ENCODE peak calls at places on chromosomes 6 and 20, in five cellular contexts. One of them, this sample, is unnamed.
A peak's percentile ranks its signal among the peaks of the same experiment; 100 is the strongest.

GRCh38 chr20:46078954-46079353 is 10.8 kb downstream of the NCOA5 start:
- DNase-seq in HCT116: no peak
- DNase-seq in Panc1: no peak
- DNase-seq in stomach: no peak
- DNase-seq in transverse colon: no peak
- DNase-seq in this sample: no peak

GRCh38 chr6:141956046-141956761 is 176.5 kb upstream of the GJE1 start:
- DNase-seq in transverse colon: no peak
- DNase-seq in stomach: no peak
- DNase-seq in HCT116: no peak
- DNase-seq in Panc1: no peak
- DNase-seq in this sample: no peak

GRCh38 chr20:64080013-64080812 is at the start of gene OPRL1:
- DNase-seq in Panc1: no peak
- DNase-seq in transverse colon: no peak
- DNase-seq in HCT116: no peak
- DNase-seq in stomach: no peak
- DNase-seq in this sample: no peak

GRCh38 chr6:16397623-16398022 is 159.2 kb downstream of the GMPR start:
- DNase-seq in transverse colon: no peak
- DNase-seq in HCT116: no peak
- DNase-seq in stomach: no peak
- DNase-seq in Panc1: no peak
- DNase-seq in this sample: no peak

GRCh38 chr6:128121610-128122009 is 220.8 kb upstream of the THEMIS start:
- DNase-seq in HCT116: no peak
- DNase-seq in transverse colon: no peak
- DNase-seq in stomach: no peak
- DNase-seq in Panc1: no peak
- DNase-seq in this sample: no peak

GRCh38 chr20:3162080-3162611 is 2.5 kb upstream of the FASTKD5 start:
- DNase-seq in stomach: peak; percentile 42
- DNase-seq in transverse colon: no peak
- DNase-seq in Panc1: no peak
- DNase-seq in HCT116: no peak
- DNase-seq in this sample: no peak

GRCh38 chr6:133799043-133799442 is 89.9 kb upstream of the TCF21 start:
- DNase-seq in stomach: no peak
- DNase-seq in HCT116: no peak
- DNase-seq in Panc1: no peak
- DNase-seq in transverse colon: no peak
- DNase-seq in this sample: no peak

GRCh38 chr20:41095110-41095969 is 42.0 kb upstream of the PLCG1 start:
- DNase-seq in transverse colon: peak; percentile 69
- DNase-seq in stomach: peak; percentile 62
- DNase-seq in Panc1: peak; percentile 18
- DNase-seq in HCT116: peak; percentile 18
- DNase-seq in this sample: peak; percentile 57

GRCh38 chr6:158780963-158781691 is 38.0 kb downstream of the EZR start:
- DNase-seq in stomach: peak; percentile 85
- DNase-seq in HCT116: no peak
- DNase-seq in transverse colon: peak; percentile 82
- DNase-seq in Panc1: no peak
- DNase-seq in this sample: peak; percentile 85

GRCh38 chr6:121835662-121836061 is 400.2 kb downstream of the GJA1 start:
- DNase-seq in Panc1: no peak
- DNase-seq in transverse colon: no peak
- DNase-seq in HCT116: no peak
- DNase-seq in stomach: no peak
- DNase-seq in this sample: no peak

GRCh38 chr20:62515280-62515679 is 39.5 kb upstream of the GATA5 start:
- DNase-seq in Panc1: no peak
- DNase-seq in stomach: no peak
- DNase-seq in transverse colon: no peak
- DNase-seq in HCT116: no peak
- DNase-seq in this sample: no peak

GRCh38 chr20:62516345-62516744 is 40.5 kb upstream of the GATA5 start:
- DNase-seq in transverse colon: no peak
- DNase-seq in Panc1: no peak
- DNase-seq in stomach: peak; percentile 55
- DNase-seq in HCT116: no peak
- DNase-seq in this sample: no peak

GRCh38 chr20:62513991-62514390 is 38.2 kb upstream of the GATA5 start:
- DNase-seq in transverse colon: no peak
- DNase-seq in HCT116: no peak
- DNase-seq in Panc1: no peak
- DNase-seq in stomach: no peak
- DNase-seq in this sample: no peak

GRCh38 chr20:62517168-62517567 is 41.4 kb upstream of the GATA5 start:
- DNase-seq in Panc1: no peak
- DNase-seq in stomach: no peak
- DNase-seq in transverse colon: no peak
- DNase-seq in HCT116: no peak
- DNase-seq in this sample: no peak

GRCh38 chr20:62515826-62516225 is 40.0 kb upstream of the GATA5 start:
- DNase-seq in Panc1: no peak
- DNase-seq in stomach: no peak
- DNase-seq in transverse colon: no peak
- DNase-seq in HCT116: no peak
- DNase-seq in this sample: no peak
- TF ChIP-seq POLR2AphosphoS5 in Panc1: no peak
- TF ChIP-seq POLR2AphosphoS5 in stomach: no peak
- TF ChIP-seq POLR2AphosphoS5 in transverse colon: no peak
- TF ChIP-seq POLR2AphosphoS5 in HCT116: no peak
- TF ChIP-seq POLR2AphosphoS5 in this sample: no peak

DNA sequence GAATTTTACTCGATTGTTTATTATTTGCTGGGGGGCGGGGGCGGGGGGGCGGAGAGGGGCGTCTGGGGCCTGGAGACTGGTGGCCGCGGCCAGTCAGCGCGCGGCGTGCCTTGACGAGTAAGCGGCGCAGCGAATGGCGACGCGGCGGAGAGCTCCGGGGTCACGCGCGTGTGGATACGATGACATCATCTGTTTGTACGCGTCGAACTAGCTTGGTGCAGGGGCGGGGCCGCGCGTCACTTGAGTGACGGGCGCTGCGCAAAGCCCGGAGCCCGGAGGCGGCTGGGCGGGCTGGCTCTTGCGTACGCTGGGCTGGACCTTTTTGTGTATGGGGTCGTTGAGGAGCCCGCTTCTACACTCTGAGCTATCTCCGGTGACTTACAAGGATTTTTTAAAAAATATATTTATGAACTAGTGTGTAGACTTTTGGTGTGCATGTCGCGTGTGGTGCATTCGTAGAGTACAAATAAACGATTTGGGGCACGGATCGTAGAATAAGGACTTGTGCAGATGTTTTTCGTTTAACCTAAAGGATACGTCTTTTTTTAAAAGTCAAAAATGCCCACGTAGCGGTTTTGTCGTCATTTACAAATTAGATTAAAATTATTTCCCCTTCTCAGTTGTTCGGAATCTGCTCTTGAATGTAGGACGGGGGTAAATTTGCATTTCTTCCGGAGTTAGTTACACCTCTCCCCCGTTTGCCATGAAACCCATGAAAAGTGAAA is 2.2 kb upstream of the FOXO3 start:
- DNase-seq in HCT116: peak; percentile 97
- DNase-seq in transverse colon: peak; percentile 99
- DNase-seq in stomach: peak; percentile 99
- DNase-seq in Panc1: peak; percentile 94
- DNase-seq in this sample: peak; percentile 99
- TF ChIP-seq POLR2AphosphoS5 in HCT116: peak; percentile 36
- TF ChIP-seq POLR2AphosphoS5 in transverse colon: peak; percentile 79
- TF ChIP-seq POLR2AphosphoS5 in stomach: peak; percentile 89
- TF ChIP-seq POLR2AphosphoS5 in Panc1: peak; percentile 55
- TF ChIP-seq POLR2AphosphoS5 in this sample: peak; percentile 88

DNA sequence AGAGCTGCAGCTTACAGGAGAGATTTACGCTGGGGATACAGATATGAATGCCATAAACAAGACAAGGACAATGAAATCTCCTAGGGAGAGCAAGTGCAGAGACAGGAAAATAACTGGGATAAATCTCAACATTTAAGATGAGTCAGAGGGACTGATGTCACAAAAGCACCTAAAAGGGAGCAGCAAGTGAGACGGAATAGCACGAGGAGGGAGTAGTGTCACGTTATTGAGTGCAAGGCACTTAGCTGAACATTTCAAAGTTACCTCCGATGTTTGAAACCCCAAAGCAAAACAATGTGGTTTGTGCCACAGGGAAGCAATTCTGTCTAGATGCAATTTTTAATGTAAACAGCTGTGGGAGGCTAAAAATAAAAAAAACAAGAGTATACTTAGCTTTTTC is 1131.7 kb upstream of the EYS start:
- DNase-seq in stomach: no peak
- DNase-seq in transverse colon: no peak
- DNase-seq in Panc1: no peak
- DNase-seq in HCT116: no peak
- DNase-seq in this sample: no peak
- TF ChIP-seq POLR2AphosphoS5 in stomach: no peak
- TF ChIP-seq POLR2AphosphoS5 in transverse colon: no peak
- TF ChIP-seq POLR2AphosphoS5 in Panc1: no peak
- TF ChIP-seq POLR2AphosphoS5 in HCT116: no peak
- TF ChIP-seq POLR2AphosphoS5 in this sample: no peak

DNA sequence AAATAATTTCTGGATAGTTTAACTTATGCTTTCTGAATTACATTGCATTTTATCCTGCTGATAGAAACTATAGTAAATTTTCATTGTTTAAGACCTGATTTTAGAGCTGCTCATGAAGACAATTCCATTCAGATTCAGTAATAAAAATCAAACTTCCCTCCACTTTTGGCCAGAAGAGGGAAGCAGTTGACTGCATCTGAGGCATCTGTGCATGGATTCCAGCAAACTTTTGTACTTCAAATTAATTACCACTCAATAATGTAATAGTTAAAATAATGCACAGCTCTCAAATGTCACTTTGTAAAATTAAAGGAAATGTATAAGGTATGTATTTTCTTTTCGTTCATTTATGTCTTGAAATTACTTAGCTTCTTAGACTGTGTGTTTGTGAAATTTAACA is 64.2 kb upstream of the SLC35B3 start:
- DNase-seq in Panc1: no peak
- DNase-seq in stomach: no peak
- DNase-seq in transverse colon: no peak
- DNase-seq in HCT116: peak; percentile 13
- DNase-seq in this sample: no peak
- TF ChIP-seq POLR2AphosphoS5 in Panc1: no peak
- TF ChIP-seq POLR2AphosphoS5 in stomach: no peak
- TF ChIP-seq POLR2AphosphoS5 in transverse colon: no peak
- TF ChIP-seq POLR2AphosphoS5 in HCT116: no peak
- TF ChIP-seq POLR2AphosphoS5 in this sample: no peak

GRCh38 chr6:107115695-107116327 is 496 bp upstream of the BEND3 start:
- DNase-seq in stomach: peak; percentile 51
- DNase-seq in Panc1: no peak
- DNase-seq in transverse colon: peak; percentile 59
- DNase-seq in HCT116: no peak
- DNase-seq in this sample: no peak
- TF ChIP-seq POLR2AphosphoS5 in stomach: no peak
- TF ChIP-seq POLR2AphosphoS5 in Panc1: peak; percentile 17
- TF ChIP-seq POLR2AphosphoS5 in transverse colon: no peak
- TF ChIP-seq POLR2AphosphoS5 in HCT116: peak; percentile 25
- TF ChIP-seq POLR2AphosphoS5 in this sample: no peak

DNA sequence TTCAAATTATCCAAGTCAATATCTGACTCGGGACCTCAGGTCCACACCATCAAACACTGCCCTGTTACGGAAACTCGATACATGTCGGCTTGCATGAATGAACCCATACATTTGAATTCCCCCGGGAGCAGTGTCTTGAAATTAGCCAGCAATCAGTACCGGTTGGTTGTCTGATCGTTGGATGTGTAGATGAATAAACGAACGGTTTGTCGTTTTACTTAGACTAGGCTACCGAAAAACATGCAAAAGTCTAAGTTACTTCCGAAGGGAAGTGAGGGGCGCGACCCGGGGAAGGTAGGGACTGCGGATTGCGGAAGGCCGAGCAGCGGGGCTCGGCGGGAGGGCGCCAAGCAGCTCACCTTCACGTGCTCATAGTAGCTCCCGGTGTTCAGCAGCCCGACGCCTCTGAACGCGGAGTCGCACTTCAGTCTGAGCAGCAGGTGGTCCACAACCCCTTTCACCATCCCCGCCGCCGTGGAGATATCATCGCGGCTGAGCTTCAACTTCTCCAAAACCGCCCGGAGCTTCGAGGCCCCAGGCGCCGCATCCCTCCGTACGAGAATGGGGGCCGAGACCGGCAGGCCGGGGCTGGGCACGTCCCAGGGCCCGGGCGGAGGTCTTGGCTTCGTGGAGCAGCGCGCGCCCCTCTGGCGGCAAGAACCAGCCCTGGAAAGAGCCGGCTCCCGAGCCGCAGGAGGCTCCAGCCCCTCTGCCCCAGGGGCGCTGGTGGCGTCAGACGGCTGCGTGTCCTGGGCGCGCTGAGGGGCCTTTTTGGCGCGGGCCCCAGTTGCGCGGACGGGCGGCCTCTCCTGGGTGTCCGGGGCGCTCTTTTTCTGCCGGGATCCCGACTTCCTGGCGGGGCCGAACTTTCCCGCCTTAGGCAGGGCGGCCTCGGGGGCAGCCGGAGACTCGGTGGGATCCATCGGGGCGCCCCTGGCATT is 661 bp downstream of the CGAS start:
- DNase-seq in Panc1: peak; percentile 54
- DNase-seq in stomach: peak; percentile 38
- DNase-seq in HCT116: no peak
- DNase-seq in transverse colon: peak; percentile 50
- DNase-seq in this sample: no peak
- TF ChIP-seq POLR2AphosphoS5 in Panc1: no peak
- TF ChIP-seq POLR2AphosphoS5 in stomach: no peak
- TF ChIP-seq POLR2AphosphoS5 in HCT116: no peak
- TF ChIP-seq POLR2AphosphoS5 in transverse colon: no peak
- TF ChIP-seq POLR2AphosphoS5 in this sample: no peak